ENCODE peak calls at places on chromosome 7, in ten cellular contexts. N, J, U, S, X, R, Y, M, V and F are unnamed samples.

GRCh38 chr7:140209866-140210609 is 33.3 kb upstream of the KDM7A start:
- DNase-seq in J (no peak), V (peak), N (no peak), M (no peak), R (no peak), Y (peak), S (no peak), X (no peak), U (peak), F (peak)

GRCh38 chr7:55206235-55207029 is 158.7 kb upstream of the LANCL2 start:
- DNase-seq in X (no peak), J (no peak), V (no peak), Y (no peak), M (no peak), N (no peak), S (no peak), R (no peak), U (no peak), F (no peak)

GRCh38 chr7:40474790-40475680 is 340.2 kb downstream of the SUGCT start:
- DNase-seq in R (no peak), S (no peak), U (peak), N (no peak), J (no peak), V (no peak), M (no peak), X (no peak), Y (no peak), F (no peak)

GRCh38 chr7:88599528-88599927 is 160.0 kb upstream of the ZNF804B start:
- DNase-seq in M (no peak), U (no peak), N (no peak), J (no peak), Y (no peak), X (no peak), R (no peak), V (no peak), S (no peak), F (no peak)

GRCh38 chr7:40579401-40579800 is 444.6 kb downstream of the SUGCT start:
- DNase-seq in S (no peak), N (no peak), R (no peak), M (no peak), V (no peak), J (no peak), X (no peak), U (no peak), Y (no peak), F (no peak)

GRCh38 chr7:158609313-158609974 is 21.8 kb upstream of the PTPRN2 start:
- DNase-seq in V (no peak), Y (no peak), J (no peak), R (no peak), S (no peak), N (no peak), X (no peak), U (no peak), M (no peak), F (no peak)

GRCh38 chr7:115340828-115341227 is 418.9 kb downstream of the MDFIC start:
- DNase-seq in N (no peak), U (no peak), V (no peak), M (no peak), X (no peak), J (no peak), Y (no peak), R (peak), S (no peak), F (no peak)

GRCh38 chr7:38169862-38170261 is 8.2 kb upstream of the STARD3NL start:
- DNase-seq in J (no peak), S (no peak), U (peak), R (peak), X (no peak), M (no peak), N (no peak), V (peak), Y (peak), F (no peak)

GRCh38 chr7:139937685-139938084 is 108.6 kb downstream of the TBXAS1 start:
- DNase-seq in J (no peak), X (no peak), M (no peak), R (no peak), U (no peak), V (peak), N (no peak), Y (no peak), S (no peak), F (no peak)

GRCh38 chr7:132368246-132368900 is 207.9 kb downstream of the PLXNA4 start:
- DNase-seq in J (no peak), X (no peak), S (no peak), V (no peak), R (no peak), U (no peak), Y (no peak), M (no peak), N (no peak), F (peak)

GRCh38 chr7:68411742-68412141 is 1186.5 kb upstream of the AUTS2 start:
- DNase-seq in S (no peak), V (no peak), R (no peak), U (no peak), X (no peak), M (no peak), N (no peak), Y (no peak), J (no peak), F (no peak)

GRCh38 chr7:108382932-108383331 is 73.3 kb downstream of the NRCAM start:
- DNase-seq in S (no peak), U (no peak), M (no peak), X (no peak), J (no peak), V (no peak), N (no peak), R (no peak), Y (no peak), F (no peak)

GRCh38 chr7:4817178-4817905 is 41.9 kb downstream of the AP5Z1 start:
- DNase-seq in S (no peak), X (no peak), V (no peak), M (no peak), R (no peak), U (no peak), J (no peak), Y (no peak), N (no peak), F (no peak)

GRCh38 chr7:42159150-42159549 is 77.9 kb downstream of the GLI3 start:
- DNase-seq in N (no peak), V (no peak), X (no peak), U (no peak), J (no peak), R (no peak), Y (no peak), M (no peak), S (no peak), F (no peak)

GRCh38 chr7:50312176-50312575 is 7.7 kb downstream of the IKZF1 start:
- DNase-seq in R (no peak), M (no peak), S (no peak), J (no peak), Y (no peak), N (no peak), V (no peak), U (no peak), X (no peak), F (no peak)
- H3K4me3 ChIP-seq in R (no peak), M (no peak), S (no peak), J (no peak), Y (no peak), N (peak), V (no peak), U (peak), X (no peak), F (no peak)

GRCh38 chr7:35694161-35694783 is 663 bp downstream of the HERPUD2 start:
- DNase-seq in S (no peak), M (no peak), N (peak), V (peak), X (no peak), Y (peak), U (no peak), J (no peak), R (no peak), F (no peak)

GRCh38 chr7:35695628-35695888 is 623 bp upstream of the HERPUD2 start:
- DNase-seq in M (no peak), R (peak), V (no peak), N (no peak), U (no peak), Y (no peak), J (no peak), X (no peak), S (no peak), F (no peak)

GRCh38 chr7:35697414-35698175 is 2.7 kb upstream of the HERPUD2 start:
- DNase-seq in R (peak), Y (no peak), V (no peak), S (no peak), N (no peak), X (no peak), U (no peak), M (no peak), J (no peak), F (no peak)

GRCh38 chr7:35695987-35696386 is 1.1 kb upstream of the HERPUD2 start:
- DNase-seq in M (no peak), J (no peak), S (no peak), V (no peak), Y (no peak), X (no peak), U (no peak), N (no peak), R (no peak), F (no peak)

GRCh38 chr7:35694784-35695627 is at the start of gene HERPUD2:
- DNase-seq in S (peak), M (peak), J (peak), Y (peak), V (peak), R (peak), U (peak), N (peak), X (peak), F (peak)
- TF ChIP-seq POLR2A in S (no peak), M (peak), J (peak), Y (peak), V (peak), R (peak), U (peak), N (peak), X (peak), F (peak)

DNA sequence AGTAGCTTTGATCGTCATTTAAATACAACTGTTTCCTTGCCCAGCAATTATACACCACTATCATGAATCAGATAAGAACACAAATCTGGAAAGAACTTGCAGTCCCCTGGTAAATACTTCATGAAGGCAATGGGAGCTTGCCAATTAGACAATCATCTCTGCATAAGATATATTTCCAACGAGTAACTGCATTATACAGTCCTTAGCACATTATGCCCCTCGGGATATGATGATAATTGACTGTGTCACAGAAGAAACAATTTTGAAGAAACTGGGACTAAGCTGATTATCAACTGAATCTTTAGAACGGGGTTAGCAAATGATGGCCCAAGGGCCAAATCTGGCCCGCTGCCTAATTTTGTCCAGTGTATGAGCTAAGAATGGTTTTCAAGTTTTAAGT is 155.7 kb downstream of the TRIL start:
- DNase-seq in N (no peak), J (no peak), U (no peak), S (no peak), M (no peak), V (no peak), X (no peak), Y (no peak), R (no peak), F (no peak)
- TF ChIP-seq EP300 in N (no peak), J (no peak), U (no peak), S (no peak), M (no peak), V (no peak), X (no peak), Y (no peak), R (no peak), F (no peak)

DNA sequence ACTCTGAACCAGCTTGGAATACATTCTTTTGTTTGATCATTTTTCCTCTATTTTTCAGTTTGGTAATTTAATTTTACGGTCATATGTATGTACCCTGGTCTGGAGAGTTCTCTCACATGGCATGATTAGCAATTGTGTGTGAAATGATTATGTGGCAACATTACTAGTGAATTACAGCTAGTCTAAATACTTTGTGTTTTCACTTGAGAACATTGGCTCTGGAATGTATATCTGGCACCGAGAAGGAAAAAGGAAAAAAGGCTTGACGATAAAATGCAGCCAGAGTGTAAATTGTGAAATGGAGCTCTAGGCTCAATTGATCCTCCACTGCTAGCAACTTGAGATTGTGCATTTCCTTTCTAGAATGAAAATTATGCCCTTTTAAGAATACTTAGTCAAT is 397.2 kb downstream of the EXOC4 start:
- DNase-seq in J (no peak), M (no peak), Y (no peak), U (no peak), R (no peak), X (no peak), S (no peak), V (no peak), N (no peak), F (no peak)
- H3K4me3 ChIP-seq in J (no peak), M (no peak), Y (no peak), U (no peak), R (no peak), X (no peak), S (no peak), V (no peak), N (no peak), F (no peak)

DNA sequence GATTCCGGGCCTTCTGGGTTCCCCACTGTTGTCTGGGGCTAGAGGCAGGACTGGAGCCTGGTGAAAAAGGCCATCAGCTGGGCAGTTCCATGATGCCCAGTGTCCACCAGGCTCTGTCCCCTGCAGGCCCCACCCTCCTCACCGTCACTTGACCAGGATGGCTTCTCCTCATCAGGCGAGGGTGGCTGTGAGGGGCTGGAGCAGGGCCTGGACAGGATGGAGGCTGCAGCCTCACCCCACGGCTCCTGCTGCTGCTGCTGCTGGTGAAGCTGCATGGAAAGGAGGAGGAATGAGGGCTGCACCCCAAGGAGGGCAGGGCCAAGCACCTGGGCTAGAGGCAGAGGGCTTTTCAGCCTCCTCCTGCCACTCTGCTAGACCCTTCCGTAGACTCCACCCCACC is 8.3 kb downstream of the ATG9B start:
- DNase-seq in X (no peak), U (no peak), R (no peak), S (no peak), M (no peak), V (no peak), J (no peak), N (no peak), Y (no peak), F (no peak)
- TF ChIP-seq POLR2A in X (no peak), U (no peak), R (no peak), S (no peak), M (no peak), V (no peak), J (no peak), N (no peak), Y (no peak), F (no peak)

GRCh38 chr7:471866-472639 is 47.6 kb downstream of the PDGFA start:
- DNase-seq in U (no peak), Y (peak), V (peak), R (no peak), J (no peak), S (peak), X (peak), M (no peak), N (peak), F (peak)
- TF ChIP-seq EP300 in U (no peak), Y (no peak), V (no peak), R (no peak), J (no peak), S (no peak), X (no peak), M (peak), N (peak), F (no peak)

GRCh38 chr7:155001756-155002410 is 1.0 kb downstream of the PAXIP1 start:
- DNase-seq in M (no peak), N (peak), U (no peak), R (peak), X (no peak), Y (no peak), V (no peak), S (no peak), J (no peak), F (no peak)
- H3K4me3 ChIP-seq in M (peak), N (peak), U (peak), R (peak), X (peak), Y (peak), V (peak), S (peak), J (peak), F (peak)